ENCODE peak calls at places on chromosomes 6 and 20, in four cellular contexts. P is HCT116, G is OCI-LY7, E is ascending aorta. O is an unnamed sample. For H3K9me3, the result is how much of the 10 kb centered on the place peaks cover.

GRCh38 chr6:38091626-38092025 is 272.1 kb downstream of the ZFAND3 start:
- DNase-seq in P (no peak), G (no peak), E (no peak), O (no peak)

GRCh38 chr6:111187874-111188273 is 100.6 kb downstream of the SLC16A10 start:
- DNase-seq in G (no peak), E (no peak), P (no peak), O (no peak)

GRCh38 chr6:162489406-162489976 is 238.1 kb downstream of the PRKN start:
- DNase-seq in G (no peak), P (no peak), E (no peak), O (no peak)

GRCh38 chr6:82144007-82144851 is 103.3 kb downstream of the IBTK start:
- DNase-seq in G (no peak), P (peak), E (peak), O (no peak)

GRCh38 chr20:39800111-39800510 is 838.0 kb downstream of the DHX35 start:
- DNase-seq in E (no peak), P (no peak), G (no peak), O (no peak)

GRCh38 chr6:161462148-161462547 is 188.3 kb upstream of the AGPAT4 start:
- DNase-seq in G (no peak), P (no peak), E (no peak), O (no peak)

GRCh38 chr6:75850026-75850385 is 101.0 kb downstream of the MYO6 start:
- DNase-seq in G (no peak), P (no peak), E (no peak), O (no peak)

GRCh38 chr20:38591484-38592410 is 9.9 kb upstream of the ARHGAP40 start:
- DNase-seq in G (no peak), E (no peak), P (no peak), O (no peak)

GRCh38 chr6:37668251-37668650 is 29.4 kb downstream of the MDGA1 start:
- DNase-seq in P (no peak), G (no peak), E (no peak), O (no peak)

GRCh38 chr20:37344506-37345338 is 1.2 kb upstream of the SRC start:
- DNase-seq in E (peak), G (no peak), P (no peak), O (no peak)

GRCh38 chr6:152026291-152026690 is 218.8 kb downstream of the ESR1 start:
- DNase-seq in E (no peak), P (no peak), G (no peak), O (no peak)

GRCh38 chr20:41154436-41155176 is 17.3 kb downstream of the PLCG1 start:
- DNase-seq in G (no peak), P (no peak), E (no peak), O (no peak)

GRCh38 chr6:121615493-121615892 is 180.0 kb downstream of the GJA1 start:
- DNase-seq in G (no peak), P (peak), E (no peak), O (no peak)

GRCh38 chr20:50587291-50587961 is 77.2 kb downstream of the PTPN1 start:
- DNase-seq in E (no peak), P (no peak), G (no peak), O (no peak)

GRCh38 chr20:3808141-3808479 is 12.0 kb downstream of the CDC25B start:
- DNase-seq in G (no peak), P (peak), E (peak), O (no peak)

GRCh38 chr6:139373154-139373927 is 1.1 kb downstream of the CITED2 start:
- DNase-seq in P (no peak), E (peak), G (peak), O (no peak)

GRCh38 chr20:49853640-49854039 is 41.0 kb downstream of the SLC9A8 start:
- DNase-seq in E (peak), P (no peak), G (no peak), O (no peak)

GRCh38 chr20:36063916-36064660 is 90.5 kb upstream of the EPB41L1 start:
- DNase-seq in P (no peak), G (no peak), E (no peak), O (no peak)

GRCh38 chr20:44089987-44090674 is 96.9 kb downstream of the JPH2 start:
- DNase-seq in P (peak), G (peak), E (peak), O (no peak)

GRCh38 chr20:1674361-1674760 is 16.8 kb upstream of the SIRPG start:
- DNase-seq in G (no peak), E (no peak), P (no peak), O (no peak)

GRCh38 chr6:53437557-53438202 is 88.9 kb upstream of the ELOVL5 start:
- DNase-seq in E (no peak), G (peak), P (peak), O (no peak)

GRCh38 chr20:23042270-23042669 is 7.2 kb downstream of the SSTR4 start:
- DNase-seq in E (peak), P (no peak), G (no peak), O (no peak)

GRCh38 chr6:32973934-32974333 is 5.5 kb downstream of the BRD2 start:
- DNase-seq in E (no peak), P (no peak), G (peak), O (no peak)

GRCh38 chr6:33718713-33719112 is 7.2 kb upstream of the UQCC2 start:
- DNase-seq in E (no peak), P (no peak), G (no peak), O (no peak)

GRCh38 chr6:137494967-137495595 is 887 bp upstream of the OLIG3 start:
- DNase-seq in G (no peak), P (no peak), E (no peak), O (no peak)
- H3K9me3 ChIP-seq in G (under half), P (under half), E (under half), O (under half)

GRCh38 chr20:21516180-21516567 is 2.3 kb upstream of the NKX2-2 start:
- DNase-seq in P (no peak), E (no peak), G (no peak), O (no peak)

GRCh38 chr20:21513881-21514540 is at the start of gene NKX2-2:
- DNase-seq in P (no peak), E (no peak), G (no peak), O (no peak)

GRCh38 chr20:21516861-21517565 is 3.1 kb upstream of the NKX2-2 start:
- DNase-seq in P (no peak), G (no peak), E (no peak), O (no peak)

GRCh38 chr20:21514553-21515251 is 838 bp upstream of the NKX2-2 start:
- DNase-seq in E (no peak), P (no peak), G (no peak), O (no peak)

GRCh38 chr20:21515300-21516179 is 1.7 kb upstream of the NKX2-2 start:
- DNase-seq in G (no peak), E (no peak), P (no peak), O (peak)
- H3K9me3 ChIP-seq in G (under half), E (under half), P (under half), O (under half)

DNA sequence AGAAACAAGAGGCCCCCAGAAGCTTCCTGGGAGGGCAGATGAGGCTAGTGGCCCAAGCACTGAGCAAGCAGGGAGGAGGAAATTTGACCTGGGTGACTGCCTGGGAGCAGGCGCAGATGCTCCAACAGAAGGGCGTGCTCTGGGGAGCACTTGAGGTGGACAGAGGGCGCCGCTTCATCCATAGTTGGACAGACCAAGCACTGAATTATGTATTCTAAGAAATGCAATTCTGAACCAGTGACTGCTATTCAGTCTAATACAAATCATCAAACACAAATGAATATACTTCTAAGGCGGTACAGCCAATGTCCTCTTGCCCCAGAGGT is 28.7 kb upstream of the IRF4 start:
- DNase-seq in P (no peak), E (no peak), G (no peak), O (no peak)
- H3K9me3 ChIP-seq in P (under half), E (under half), G (under half), O (under half)

DNA sequence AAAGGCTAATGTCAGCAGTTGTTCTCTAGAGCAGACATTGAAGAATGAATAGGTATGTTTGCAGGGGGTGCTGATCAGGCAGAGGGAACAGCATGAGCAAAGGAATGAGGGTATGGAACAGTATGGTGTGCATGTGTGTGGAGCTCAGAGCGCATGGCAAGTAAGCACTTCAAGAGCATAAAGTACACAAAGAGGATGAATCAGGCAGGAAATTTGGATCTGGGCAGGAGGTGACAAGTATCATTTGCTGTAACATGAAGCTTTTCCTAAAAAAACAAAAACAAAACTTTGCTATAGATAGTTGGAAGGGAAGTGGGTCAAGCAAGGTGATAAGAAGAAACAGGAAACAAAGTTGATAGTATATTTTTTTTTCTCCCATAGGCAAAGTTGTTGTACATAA is 746.8 kb downstream of the HDGFL1 start:
- DNase-seq in E (no peak), P (no peak), G (no peak), O (no peak)
- H3K9me3 ChIP-seq in E (under half), P (under half), G (under half), O (under half)

GRCh38 chr6:167699141-167700036 is 127.3 kb upstream of the AFDN start:
- DNase-seq in E (peak), G (peak), P (no peak), O (no peak)
- H3K9me3 ChIP-seq in E (under half), G (under half), P (under half), O (under half)

GRCh38 chr6:297571-298232 is 5.4 kb downstream of the DUSP22 start:
- DNase-seq in E (no peak), G (peak), P (no peak), O (peak)
- H3K9me3 ChIP-seq in E (under half), G (under half), P (under half), O (under half)

GRCh38 chr6:169415179-169415578 is 161.5 kb upstream of the THBS2 start:
- DNase-seq in E (no peak), P (no peak), G (no peak), O (no peak)

GRCh38 chr6:169409742-169410312 is 156.2 kb upstream of the THBS2 start:
- DNase-seq in G (no peak), P (no peak), E (no peak), O (no peak)

GRCh38 chr6:169411722-169412121 is 158.1 kb upstream of the THBS2 start:
- DNase-seq in E (no peak), P (no peak), G (no peak), O (no peak)

GRCh38 chr6:169407338-169407737 is 153.7 kb upstream of the THBS2 start:
- DNase-seq in P (no peak), G (no peak), E (no peak), O (no peak)

DNA sequence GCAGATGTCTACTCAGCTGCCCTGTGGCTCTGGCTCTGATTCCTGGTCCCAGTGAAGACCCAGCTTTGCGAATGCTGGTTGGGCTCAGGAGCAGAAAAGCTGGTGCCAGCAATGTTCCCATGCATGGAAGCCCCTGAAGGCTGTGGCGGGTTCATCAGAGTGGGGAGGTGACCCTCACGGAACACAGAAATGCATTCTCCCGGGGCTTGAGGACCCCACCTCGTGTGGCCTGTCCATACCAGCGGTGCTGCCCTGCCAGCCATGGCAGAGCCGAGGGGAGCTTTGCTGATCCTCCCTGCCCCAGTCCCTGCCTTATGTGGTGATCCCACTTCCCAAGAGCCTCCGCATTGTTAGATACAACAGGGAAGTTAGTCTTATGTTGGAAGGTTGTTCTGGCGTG is 157.7 kb upstream of the THBS2 start:
- DNase-seq in G (no peak), E (no peak), P (no peak), O (no peak)
- H3K9me3 ChIP-seq in G (under half), E (under half), P (under half), O (under half)

GRCh38 chr6:86511962-86512361 is 425.4 kb upstream of the HTR1E start:
- DNase-seq in E (no peak), G (no peak), P (no peak), O (no peak)
- H3K9me3 ChIP-seq in E (under half), G (under half), P (under half), O (under half)

O was measured in vagina.